ENCODE peak calls at places on chromosomes 4 and X, in eight cellular contexts. Y is lower lobe of right lung, L is dorsolateral prefrontal cortex, M is body of pancreas, P is Peyer's patch, B is left lung, U is cardiac muscle cell, E is AG04450. I is an unnamed sample.

GRCh38 chr4:155705664-155706063 is 39.0 kb downstream of the GUCY1A1 start:
- DNase-seq in P (no peak), Y (no peak), B (no peak), M (no peak), E (no peak), L (no peak), U (peak), I (no peak)

GRCh38 chr4:30605616-30606015 is 114.6 kb upstream of the PCDH7 start:
- DNase-seq in U (no peak), B (no peak), L (no peak), P (no peak), Y (no peak), M (no peak), E (no peak), I (no peak)

GRCh38 chrX:72069380-72070160 is 62.1 kb downstream of the RTL5 start:
- DNase-seq in U (no peak), B (no peak), E (no peak), P (no peak), L (no peak), Y (no peak), M (no peak), I (no peak)

GRCh38 chrX:16559206-16559619 is 90.7 kb upstream of the S100G start:
- DNase-seq in Y (no peak), P (no peak), B (no peak), E (no peak), M (no peak), U (no peak), L (no peak), I (no peak)

GRCh38 chrX:151082077-151082948 is 94.1 kb upstream of the GPR50 start:
- DNase-seq in B (peak), L (peak), Y (peak), U (peak), M (peak), E (peak), P (peak), I (peak)

GRCh38 chr4:184851200-184851541 is 25.4 kb upstream of the ACSL1 start:
- DNase-seq in P (peak), U (no peak), L (no peak), E (no peak), M (no peak), B (peak), Y (no peak), I (no peak)

GRCh38 chrX:23819385-23820234 is 36.6 kb downstream of the SAT1 start:
- DNase-seq in E (no peak), P (no peak), L (no peak), B (no peak), M (no peak), Y (no peak), U (no peak), I (no peak)

GRCh38 chr4:85669204-85669603 is 194.3 kb downstream of the ARHGAP24 start:
- DNase-seq in U (no peak), P (no peak), L (no peak), Y (no peak), E (no peak), M (no peak), B (no peak), I (no peak)

GRCh38 chrX:15269618-15270521 is at the start of gene ASB9:
- DNase-seq in U (peak), E (no peak), Y (peak), P (peak), M (peak), B (peak), L (no peak), I (peak)

DNA sequence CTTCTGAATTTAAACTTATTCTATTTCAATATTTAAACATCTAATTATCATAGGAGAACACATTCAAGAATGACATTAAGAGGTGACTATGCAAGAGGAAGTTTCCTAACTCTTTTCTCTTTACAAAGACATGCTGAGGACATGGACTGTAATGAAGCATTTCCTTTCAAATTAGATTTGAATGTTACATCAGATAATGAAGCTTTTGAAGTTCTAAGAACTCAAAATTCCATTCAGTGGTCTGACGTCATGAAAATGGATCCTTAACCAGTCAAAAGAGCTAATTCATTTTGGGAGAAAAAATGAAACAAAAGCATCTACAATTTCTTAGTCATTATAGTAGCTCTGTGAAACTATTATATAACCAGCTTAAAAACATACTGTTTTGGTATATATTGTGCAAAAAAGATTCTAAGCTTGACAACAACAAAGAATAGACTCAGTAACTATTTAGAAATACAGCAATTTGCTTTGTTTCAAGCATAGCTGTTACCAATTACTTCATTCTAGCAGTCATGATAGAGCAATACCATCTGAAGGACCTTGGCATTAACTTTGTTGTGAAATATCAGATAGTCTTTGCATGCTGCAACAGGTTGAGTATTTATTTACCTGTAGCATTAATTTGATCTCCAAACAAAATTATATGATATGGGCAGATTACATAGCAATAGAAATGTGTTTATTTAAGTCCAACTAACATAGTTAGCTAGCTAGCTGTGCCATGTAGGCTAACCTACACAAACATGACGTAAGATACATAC is 13.7 kb upstream of the DTHD1 start:
- DNase-seq in P (no peak), B (no peak), E (no peak), L (no peak), U (no peak), M (no peak), Y (no peak), I (no peak)
- H3K27ac ChIP-seq in P (peak), B (no peak), E (no peak), L (peak), U (no peak), M (no peak), Y (no peak), I (no peak)

DNA sequence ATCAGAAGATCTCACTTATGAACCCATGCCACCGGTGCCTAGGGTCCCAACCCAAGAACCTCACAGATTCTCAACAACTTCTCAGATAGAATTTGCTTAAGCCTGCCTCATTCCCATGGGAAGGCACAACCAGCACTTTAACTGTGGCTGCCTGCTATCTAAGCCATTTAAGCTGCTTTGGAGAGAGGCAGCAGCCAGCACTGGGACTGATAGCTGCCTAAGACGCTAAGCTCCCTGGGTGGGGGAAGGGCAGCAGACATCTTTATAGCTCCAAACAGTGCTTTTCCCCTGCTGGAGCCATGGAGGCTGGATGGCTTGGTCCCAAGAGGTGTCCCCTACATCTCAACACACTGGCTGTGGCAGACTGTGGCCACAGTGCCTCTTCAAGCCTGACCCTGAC is 1268.6 kb downstream of the FAM133A start:
- DNase-seq in Y (no peak), P (no peak), U (peak), E (no peak), L (no peak), M (no peak), B (no peak), I (no peak)
- TF ChIP-seq CTCF in Y (no peak), P (no peak), U (no peak), E (no peak), L (no peak), M (no peak), B (no peak), I (no peak)

GRCh38 chr4:77037736-77038135 is 38.1 kb downstream of the CCNI start:
- DNase-seq in E (no peak), B (no peak), L (no peak), Y (no peak), U (no peak), P (no peak), M (no peak), I (no peak)
- H3K27ac ChIP-seq in E (peak), B (no peak), L (no peak), Y (no peak), U (no peak), P (no peak), M (no peak), I (no peak)

GRCh38 chrX:48574270-48575266 is at the start of gene RBM3:
- DNase-seq in U (peak), L (peak), E (no peak), M (peak), B (peak), P (peak), Y (peak), I (peak)
- TF ChIP-seq CTCF in U (peak), L (peak), E (peak), M (peak), B (peak), P (peak), Y (no peak), I (peak)

GRCh38 chr4:76694056-76694455 is 203.9 kb downstream of the SOWAHB start:
- DNase-seq in Y (no peak), E (no peak), L (no peak), M (no peak), B (no peak), P (no peak), U (no peak), I (no peak)

GRCh38 chr4:76690091-76690905 is 207.6 kb downstream of the SOWAHB start:
- DNase-seq in P (no peak), U (no peak), M (no peak), Y (no peak), L (no peak), E (no peak), B (no peak), I (peak)

GRCh38 chr4:76692761-76693160 is 205.2 kb downstream of the SOWAHB start:
- DNase-seq in M (no peak), P (no peak), L (no peak), Y (no peak), U (no peak), B (no peak), E (no peak), I (no peak)

GRCh38 chr4:76690906-76691275 is 207.1 kb downstream of the SOWAHB start:
- DNase-seq in B (no peak), P (no peak), E (no peak), U (no peak), L (no peak), M (no peak), Y (no peak), I (no peak)

DNA sequence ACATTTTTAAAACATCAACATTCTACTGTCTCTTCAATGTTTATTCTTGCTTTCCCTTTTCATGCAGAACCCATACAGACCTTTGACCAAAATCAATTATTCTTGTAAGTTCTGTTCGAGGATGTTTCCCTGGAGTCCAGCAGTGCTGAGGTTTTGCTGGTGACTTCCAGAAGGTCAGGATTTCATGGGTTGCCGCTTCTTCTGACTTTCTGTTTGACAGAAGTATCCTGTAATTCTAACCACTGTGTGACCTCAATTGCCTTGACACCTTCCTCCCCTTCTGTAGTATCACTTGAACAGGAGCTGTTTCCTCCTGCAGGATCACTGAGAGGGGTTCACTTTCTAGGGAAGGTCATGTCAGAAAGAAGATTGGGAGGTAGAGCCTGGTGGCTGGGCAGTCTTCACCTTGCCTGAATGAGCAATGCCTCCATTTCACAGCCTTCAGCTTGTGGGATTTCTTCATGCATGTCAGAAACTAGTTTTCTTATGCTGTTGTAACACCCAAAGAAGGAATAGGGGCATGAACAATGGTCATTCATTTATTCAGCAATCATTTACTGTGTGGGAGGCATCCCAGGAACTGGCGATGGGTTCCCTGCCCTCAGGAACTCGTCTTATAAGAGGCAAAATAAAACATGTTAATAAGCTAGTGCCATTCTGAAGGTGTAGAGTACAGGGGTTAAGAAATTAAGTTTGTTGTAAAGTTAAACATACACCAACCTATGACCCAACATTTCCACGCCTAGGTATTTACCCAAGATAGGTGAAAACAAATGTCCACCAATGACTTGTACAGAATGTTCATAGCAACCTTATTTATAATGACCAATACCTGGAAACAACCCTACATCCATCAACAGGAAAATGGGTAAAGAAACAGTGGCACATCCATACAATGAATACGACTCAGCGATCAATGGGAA is 205.9 kb downstream of the SOWAHB start:
- DNase-seq in L (no peak), B (no peak), U (no peak), P (peak), Y (no peak), M (no peak), E (no peak), I (no peak)
- H3K27ac ChIP-seq in L (no peak), B (no peak), U (no peak), P (peak), Y (no peak), M (peak), E (no peak), I (no peak)

DNA sequence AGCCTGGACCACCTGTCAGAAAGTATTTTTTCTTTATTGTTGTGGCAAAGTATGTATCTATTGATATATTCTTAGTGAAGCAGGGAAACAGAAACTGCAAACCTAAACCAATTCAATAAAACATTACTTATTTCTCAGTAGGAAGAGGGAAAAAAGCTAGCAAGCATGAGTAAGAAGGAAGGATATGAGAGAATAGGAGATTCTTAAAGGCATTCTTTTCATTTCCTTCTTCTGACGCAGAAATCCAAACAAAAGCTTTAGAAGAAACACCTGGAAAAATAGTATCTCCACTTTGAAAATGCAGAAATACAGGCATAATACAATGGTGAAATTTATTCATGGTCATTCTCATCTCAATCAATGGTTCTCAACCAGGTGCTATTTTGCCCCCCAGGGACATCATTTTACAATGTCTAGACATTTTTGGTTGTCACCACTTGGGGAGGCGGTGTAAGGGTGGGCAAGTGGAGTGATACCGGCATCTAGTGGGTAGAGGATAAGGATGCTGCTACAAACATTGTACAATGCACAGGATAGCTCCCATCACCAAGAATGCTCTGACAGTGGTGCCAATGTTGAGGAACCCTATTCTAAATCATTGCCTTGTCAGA is 21.7 kb upstream of the ATXN3L start:
- DNase-seq in U (no peak), E (no peak), M (no peak), P (no peak), Y (no peak), B (no peak), L (no peak), I (no peak)
- TF ChIP-seq CTCF in U (no peak), E (no peak), M (no peak), P (no peak), Y (no peak), B (no peak), L (no peak), I (no peak)

GRCh38 chrX:40082447-40083119 is 15.2 kb downstream of the BCOR start:
- DNase-seq in M (no peak), E (no peak), B (no peak), P (no peak), Y (no peak), L (no peak), U (no peak), I (no peak)
- H3K27ac ChIP-seq in M (peak), E (no peak), B (no peak), P (no peak), Y (no peak), L (no peak), U (no peak), I (peak)

GRCh38 chrX:130080791-130081367 is 29.4 kb downstream of the ELF4 start:
- DNase-seq in B (no peak), U (no peak), P (no peak), M (no peak), E (no peak), L (no peak), Y (no peak), I (no peak)

GRCh38 chrX:130083107-130083490 is 27.2 kb downstream of the ELF4 start:
- DNase-seq in M (no peak), B (no peak), P (no peak), L (no peak), E (no peak), Y (no peak), U (no peak), I (no peak)

GRCh38 chrX:130081421-130082045 is 28.8 kb downstream of the ELF4 start:
- DNase-seq in U (no peak), Y (no peak), L (no peak), M (no peak), E (no peak), P (no peak), B (no peak), I (no peak)

GRCh38 chrX:130083656-130084382 is 26.5 kb downstream of the ELF4 start:
- DNase-seq in E (no peak), B (no peak), M (no peak), P (peak), L (no peak), Y (peak), U (no peak), I (no peak)

DNA sequence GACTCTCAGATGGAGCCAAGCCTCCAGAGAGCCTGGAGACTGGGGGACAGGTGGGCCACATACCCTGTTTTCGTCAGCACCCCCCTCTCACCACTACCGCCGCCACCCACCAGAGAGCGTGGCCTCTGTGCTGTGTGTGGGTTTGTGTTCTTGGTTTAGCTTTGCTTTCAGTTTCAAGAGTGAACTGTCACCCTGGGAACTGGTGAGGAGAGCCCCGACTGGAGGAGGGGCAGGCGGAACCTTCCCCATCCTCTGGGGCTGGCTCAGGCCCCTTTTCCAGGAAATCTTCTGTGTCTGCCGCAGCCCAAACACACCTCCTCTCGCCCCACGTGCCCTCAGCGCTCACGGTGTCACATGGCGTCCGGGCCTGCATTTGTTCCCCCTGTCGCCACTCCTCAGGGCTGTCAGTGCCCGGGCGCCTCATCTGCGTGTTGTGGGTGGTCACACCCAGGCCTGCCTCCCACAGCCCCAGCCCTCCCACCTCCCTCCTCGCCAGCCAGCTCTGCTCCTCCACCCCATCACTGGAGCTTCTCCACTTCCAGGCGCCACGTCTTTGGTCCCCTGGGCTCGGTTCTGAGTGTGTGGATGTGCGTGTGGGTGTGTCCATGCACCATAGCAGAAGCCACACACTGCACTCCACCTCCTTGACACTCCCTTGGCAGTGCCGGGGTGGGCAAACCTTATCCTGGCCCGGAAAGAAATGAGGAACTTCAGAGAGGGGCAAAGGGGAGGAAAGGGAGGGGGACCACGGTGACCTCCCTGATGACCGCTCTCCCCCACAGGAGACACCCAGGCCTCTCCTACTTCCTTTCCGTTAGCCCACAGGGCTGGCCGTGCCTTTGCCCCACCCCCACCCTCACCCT is 27.8 kb downstream of the ELF4 start:
- DNase-seq in U (no peak), P (peak), E (no peak), L (no peak), Y (peak), B (peak), M (no peak), I (no peak)
- TF ChIP-seq CTCF in U (no peak), P (peak), E (no peak), L (no peak), Y (peak), B (no peak), M (no peak), I (no peak)

I was measured in RWPE1.